ENCODE peak calls at places on chromosomes 12 and 14, in five cellular contexts. Q is fibroblast of lung, C is cardiac muscle cell, G is fibroblast of the aortic adventitia, F is prostate gland. K is an unnamed sample.

GRCh38 chr14:105882626-105883025 is 356.2 kb downstream of the TMEM121 start:
- DNase-seq in Q (no peak), G (no peak), C (no peak), F (no peak), K (no peak)

GRCh38 chr14:95770777-95771176 is 56.9 kb upstream of the TCL1A start:
- DNase-seq in G (no peak), C (no peak), F (no peak), Q (no peak), K (no peak)

GRCh38 chr12:112792306-112792705 is 758 bp downstream of the RPH3A start:
- DNase-seq in F (no peak), G (no peak), C (no peak), Q (no peak), K (no peak)

GRCh38 chr12:89861086-89861485 is 152.4 kb upstream of the ATP2B1 start:
- DNase-seq in G (no peak), C (peak), F (no peak), Q (no peak), K (no peak)

GRCh38 chr14:30332374-30332773 is 226.6 kb upstream of the G2E3 start:
- DNase-seq in F (no peak), Q (no peak), G (no peak), C (no peak), K (no peak)

GRCh38 chr12:117141097-117141898 is 42.1 kb upstream of the TESC start:
- DNase-seq in Q (no peak), C (no peak), G (no peak), F (no peak), K (no peak)

GRCh38 chr14:68468437-68469207 is 324.2 kb downstream of the ZFP36L1 start:
- DNase-seq in Q (no peak), C (no peak), G (peak), F (no peak), K (no peak)

GRCh38 chr14:34536951-34537676 is 2.4 kb downstream of the EAPP start:
- DNase-seq in F (no peak), Q (no peak), C (no peak), G (peak), K (no peak)

GRCh38 chr14:32984531-32984930 is 45.9 kb downstream of the NPAS3 start:
- DNase-seq in F (no peak), C (no peak), G (no peak), Q (no peak), K (no peak)

GRCh38 chr12:107225626-107226025 is 132.3 kb upstream of the CRY1 start:
- DNase-seq in Q (peak), F (no peak), C (no peak), G (peak), K (no peak)

GRCh38 chr14:67718265-67718664 is 16.6 kb downstream of the RDH12 start:
- DNase-seq in F (no peak), C (no peak), G (no peak), Q (no peak), K (no peak)

GRCh38 chr14:50040401-50040775 is 76.0 kb downstream of the VCPKMT start:
- DNase-seq in C (no peak), Q (peak), G (peak), F (no peak), K (no peak)

GRCh38 chr14:58665773-58666500 is 28.2 kb downstream of the DACT1 start:
- DNase-seq in F (no peak), C (no peak), Q (no peak), G (no peak), K (no peak)

GRCh38 chr12:38892090-38892786 is 13.2 kb downstream of the CPNE8 start:
- DNase-seq in Q (no peak), C (no peak), G (peak), F (no peak), K (no peak)

GRCh38 chr12:2640709-2641108 is 154.1 kb upstream of the FKBP4 start:
- DNase-seq in G (peak), C (no peak), Q (peak), F (no peak), K (no peak)

GRCh38 chr12:2639020-2639298 is 155.8 kb upstream of the FKBP4 start:
- DNase-seq in Q (no peak), G (no peak), C (no peak), F (no peak), K (no peak)

GRCh38 chr12:2641209-2641608 is 153.6 kb upstream of the FKBP4 start:
- DNase-seq in C (no peak), G (peak), Q (peak), F (no peak), K (no peak)

GRCh38 chr12:2641761-2642160 is 153.0 kb upstream of the FKBP4 start:
- DNase-seq in C (no peak), Q (no peak), F (no peak), G (no peak), K (no peak)

DNA sequence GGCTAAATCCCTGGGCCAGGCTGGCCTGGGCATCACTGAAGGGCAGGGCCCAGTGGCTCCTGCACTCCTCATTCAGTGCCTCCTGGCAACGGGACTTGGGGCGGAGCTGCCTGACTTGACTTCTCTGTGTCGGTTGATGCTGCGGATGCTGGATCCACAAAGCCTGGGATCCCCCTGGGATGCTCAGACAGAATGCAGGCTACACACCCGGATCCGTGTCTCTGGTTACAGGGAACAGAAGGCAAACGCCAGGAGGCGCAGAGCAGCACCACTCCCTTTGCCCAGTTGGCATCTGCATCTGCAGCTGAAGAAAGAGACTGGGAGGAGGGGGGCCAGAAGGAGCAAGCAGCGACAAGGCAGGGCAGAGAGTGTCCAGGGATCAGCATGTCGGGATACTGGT is 154.5 kb upstream of the FKBP4 start:
- DNase-seq in Q (no peak), C (no peak), F (no peak), G (peak), K (no peak)
- TF ChIP-seq CTCF in Q (peak), C (peak), F (no peak), G (peak), K (no peak)

GRCh38 chr12:67594888-67595287 is 53.7 kb upstream of the DYRK2 start:
- DNase-seq in F (no peak), C (no peak), G (no peak), Q (peak), K (no peak)

GRCh38 chr12:67593041-67593870 is 55.3 kb upstream of the DYRK2 start:
- DNase-seq in F (peak), C (no peak), Q (peak), G (peak), K (peak)

GRCh38 chr12:67593871-67594330 is 54.6 kb upstream of the DYRK2 start:
- DNase-seq in C (peak), G (no peak), Q (no peak), F (no peak), K (no peak)

GRCh38 chr12:67592228-67593011 is 56.1 kb upstream of the DYRK2 start:
- DNase-seq in G (peak), C (no peak), Q (peak), F (peak), K (no peak)

GRCh38 chr12:67595365-67595764 is 53.2 kb upstream of the DYRK2 start:
- DNase-seq in C (no peak), Q (no peak), G (no peak), F (no peak), K (no peak)
- H3K4me3 ChIP-seq in C (no peak), Q (no peak), G (no peak), F (no peak), K (no peak)

GRCh38 chr14:104390941-104391901 is 188.3 kb upstream of the C14orf180 start:
- DNase-seq in F (no peak), G (no peak), Q (no peak), C (no peak), K (no peak)
- TF ChIP-seq CTCF in F (no peak), G (no peak), Q (no peak), C (no peak), K (no peak)

GRCh38 chr14:64563696-64564095 is 13.9 kb downstream of the PPP1R36 start:
- DNase-seq in G (no peak), F (no peak), C (no peak), Q (no peak), K (no peak)

GRCh38 chr14:64561631-64562030 is 11.9 kb downstream of the PPP1R36 start:
- DNase-seq in Q (no peak), F (no peak), G (no peak), C (no peak), K (no peak)

GRCh38 chr14:64569108-64570045 is 19.6 kb downstream of the PPP1R36 start:
- DNase-seq in C (no peak), Q (peak), G (peak), F (no peak), K (no peak)

GRCh38 chr14:64562432-64562831 is 12.7 kb downstream of the PPP1R36 start:
- DNase-seq in F (no peak), G (no peak), Q (no peak), C (no peak), K (peak)

GRCh38 chr14:64566651-64567122 is 16.9 kb downstream of the PPP1R36 start:
- DNase-seq in G (peak), Q (no peak), F (no peak), C (peak), K (no peak)
- H3K4me3 ChIP-seq in G (no peak), Q (no peak), F (no peak), C (no peak), K (no peak)

GRCh38 chr12:55610598-55610997 is 26.1 kb upstream of the OR10P1 start:
- DNase-seq in F (no peak), C (no peak), G (no peak), Q (no peak), K (no peak)
- TF ChIP-seq CTCF in F (no peak), C (no peak), G (no peak), Q (no peak), K (no peak)

DNA sequence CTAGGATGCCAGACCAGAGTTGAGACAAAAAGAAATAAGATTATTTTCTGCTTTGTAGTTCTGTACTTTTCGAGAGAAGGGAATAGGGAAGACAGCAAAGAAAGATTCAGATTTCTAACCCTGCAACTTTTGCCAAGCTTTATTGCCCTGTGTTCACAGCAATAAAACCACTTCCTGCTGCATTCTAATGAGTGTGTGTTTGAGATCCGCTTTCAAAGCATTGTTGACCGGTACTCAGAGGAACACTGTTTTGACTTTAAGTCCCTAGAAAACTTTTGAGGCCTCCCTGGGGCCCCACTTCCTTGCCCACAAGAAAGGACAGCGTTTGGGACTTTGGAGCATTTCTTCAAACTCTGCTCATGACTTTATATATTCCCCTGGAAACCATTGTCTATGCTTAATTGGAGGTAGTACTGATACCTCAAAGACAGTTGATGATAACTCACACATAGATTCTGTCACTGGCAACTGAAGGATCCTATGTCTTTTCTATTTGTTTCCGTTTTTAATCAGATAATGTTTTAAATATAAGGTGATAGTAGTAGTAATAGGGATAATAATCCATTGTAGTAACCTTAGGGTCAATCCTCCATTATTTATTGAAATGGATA is 1.3 kb downstream of the RNASE6 start:
- DNase-seq in C (no peak), Q (no peak), G (no peak), F (peak), K (peak)
- H3K4me3 ChIP-seq in C (no peak), Q (no peak), G (no peak), F (no peak), K (no peak)

DNA sequence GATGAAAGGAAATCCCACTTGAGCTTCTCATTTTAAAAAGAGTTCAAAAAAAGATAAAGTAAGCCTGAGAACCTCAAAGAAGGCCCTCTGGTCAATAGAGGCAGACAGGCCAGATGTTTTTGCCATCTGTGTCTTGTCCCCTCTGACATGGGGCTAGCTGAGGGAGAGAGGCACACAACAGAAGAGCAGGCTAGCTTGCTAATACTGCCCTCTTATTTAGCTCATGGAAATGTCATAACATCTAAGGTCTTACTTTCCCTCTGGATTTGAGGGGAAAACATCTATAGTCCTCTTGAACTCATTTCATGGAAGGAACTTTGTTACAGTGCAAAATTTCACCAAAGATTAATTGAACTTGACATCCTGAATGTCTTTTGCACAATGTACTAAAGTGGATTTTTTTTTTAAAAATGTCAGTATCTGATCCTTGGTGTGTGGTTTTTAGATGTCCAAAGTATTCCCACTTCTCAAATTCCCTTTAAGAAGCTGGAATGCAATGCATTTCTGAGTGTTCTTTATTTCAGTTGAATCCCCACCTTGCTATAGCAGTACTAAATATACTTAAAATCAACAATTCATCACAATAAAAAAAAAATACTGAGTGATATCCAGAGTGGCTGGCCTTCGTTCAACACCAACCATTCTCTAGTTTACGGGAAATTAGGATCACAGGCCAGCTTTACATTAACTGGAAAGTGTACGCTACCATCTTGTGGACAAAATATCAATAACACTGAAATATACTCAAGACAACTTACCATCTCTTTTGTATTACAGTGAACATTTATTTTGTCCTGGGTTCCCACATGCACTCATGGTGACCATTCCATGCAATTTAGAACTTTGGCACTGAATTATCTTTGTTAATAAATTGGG is 176.6 kb downstream of the PAH start:
- DNase-seq in C (peak), G (peak), Q (peak), F (no peak), K (peak)
- TF ChIP-seq CTCF in C (peak), G (no peak), Q (no peak), F (no peak), K (peak)

GRCh38 chr12:14281539-14281938 is 83.9 kb upstream of the ATF7IP start:
- DNase-seq in G (no peak), C (no peak), Q (no peak), F (no peak), K (no peak)

GRCh38 chr12:14279845-14280244 is 85.6 kb upstream of the ATF7IP start:
- DNase-seq in F (no peak), C (no peak), Q (no peak), G (no peak), K (no peak)

GRCh38 chr12:14275886-14276285 is 89.6 kb upstream of the ATF7IP start:
- DNase-seq in C (no peak), Q (no peak), G (no peak), F (no peak), K (no peak)

GRCh38 chr12:14280921-14281320 is 84.6 kb upstream of the ATF7IP start:
- DNase-seq in G (no peak), F (no peak), C (no peak), Q (no peak), K (no peak)

GRCh38 chr12:14278294-14278953 is 87.1 kb upstream of the ATF7IP start:
- DNase-seq in G (no peak), F (peak), C (no peak), Q (no peak), K (no peak)
- H3K4me3 ChIP-seq in G (no peak), F (no peak), C (no peak), Q (no peak), K (no peak)

GRCh38 chr12:103705098-103705497 is 118.0 kb downstream of the STAB2 start:
- DNase-seq in G (no peak), Q (no peak), F (no peak), C (no peak), K (no peak)

GRCh38 chr12:103705927-103706326 is 118.9 kb downstream of the STAB2 start:
- DNase-seq in F (no peak), G (no peak), C (no peak), Q (no peak), K (no peak)
- TF ChIP-seq CTCF in F (no peak), G (peak), C (peak), Q (no peak), K (peak)

DNA sequence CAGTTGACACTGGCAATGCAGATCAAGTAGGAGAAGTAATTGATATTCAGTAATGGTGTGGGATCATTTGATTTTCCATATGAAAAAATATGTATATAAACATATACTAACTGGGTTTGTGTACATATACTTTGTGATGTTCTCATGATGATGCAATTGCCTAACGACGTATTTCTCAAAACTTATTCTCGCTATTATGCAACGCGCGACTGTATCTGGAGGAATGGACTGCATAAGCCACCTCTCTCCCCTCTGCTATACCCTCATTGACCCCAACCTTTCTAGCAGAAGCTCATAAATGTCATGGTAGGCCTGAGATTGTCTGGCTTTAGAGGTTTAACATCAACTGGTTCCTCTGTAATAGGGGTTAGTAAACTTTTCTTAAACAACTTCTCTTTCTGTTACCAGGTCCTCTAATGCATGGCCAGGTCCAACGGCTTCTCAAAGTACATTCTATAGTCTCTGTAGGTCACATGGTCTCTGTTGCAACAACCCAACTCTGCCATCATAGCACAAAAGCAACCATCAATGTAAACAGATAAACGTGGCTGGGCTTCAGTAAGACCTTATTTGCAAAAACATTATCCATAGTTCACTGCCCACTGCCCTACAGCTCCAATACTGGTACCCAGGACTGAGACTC is 59.3 kb downstream of the FOXN3 start:
- DNase-seq in Q (peak), G (no peak), C (no peak), F (no peak), K (no peak)
- H3K4me3 ChIP-seq in Q (no peak), G (no peak), C (no peak), F (no peak), K (no peak)

K was measured in LNCaP clone FGC.